ENCODE peak calls at places on chromosome 18, in seven cellular contexts. One of them, this sample, is unnamed.
A peak's percentile ranks its signal among the peaks of the same experiment; 100 is the strongest.

GRCh38 chr18:70490008-70490933 is 201.4 kb downstream of the SOCS6 start:
- DNase-seq in small intestine: peak; percentile 83
- DNase-seq in Panc1: peak; percentile 24
- DNase-seq in CD8-positive, alpha-beta T cell: peak; percentile 11
- DNase-seq in spleen: no peak
- DNase-seq in adrenal gland: peak; percentile 46
- DNase-seq in adipocyte: peak; percentile 81
- DNase-seq in this sample: no peak

GRCh38 chr18:67788315-67788714 is 271.8 kb upstream of the DSEL start:
- DNase-seq in small intestine: no peak
- DNase-seq in Panc1: no peak
- DNase-seq in CD8-positive, alpha-beta T cell: no peak
- DNase-seq in spleen: no peak
- DNase-seq in adrenal gland: no peak
- DNase-seq in adipocyte: no peak
- DNase-seq in this sample: no peak

GRCh38 chr18:11494093-11494492 is 115.3 kb upstream of the SLC35G4 start:
- DNase-seq in small intestine: no peak
- DNase-seq in Panc1: no peak
- DNase-seq in CD8-positive, alpha-beta T cell: no peak
- DNase-seq in spleen: no peak
- DNase-seq in adrenal gland: no peak
- DNase-seq in adipocyte: peak; percentile 46
- DNase-seq in this sample: no peak

GRCh38 chr18:63157293-63158011 is 162.1 kb downstream of the BCL2 start:
- DNase-seq in small intestine: peak; percentile 58
- DNase-seq in Panc1: no peak
- DNase-seq in CD8-positive, alpha-beta T cell: no peak
- DNase-seq in spleen: no peak
- DNase-seq in adrenal gland: no peak
- DNase-seq in adipocyte: no peak
- DNase-seq in this sample: no peak

GRCh38 chr18:62914868-62915267 is 199.5 kb downstream of the PHLPP1 start:
- DNase-seq in small intestine: no peak
- DNase-seq in Panc1: no peak
- DNase-seq in CD8-positive, alpha-beta T cell: no peak
- DNase-seq in spleen: no peak
- DNase-seq in adrenal gland: no peak
- DNase-seq in adipocyte: no peak
- DNase-seq in this sample: no peak

GRCh38 chr18:32040936-32041335 is 22.3 kb downstream of the RNF125 start:
- DNase-seq in small intestine: peak; percentile 57
- DNase-seq in Panc1: no peak
- DNase-seq in CD8-positive, alpha-beta T cell: peak; percentile 43
- DNase-seq in spleen: no peak
- DNase-seq in adrenal gland: no peak
- DNase-seq in adipocyte: no peak
- DNase-seq in this sample: peak; percentile 51

GRCh38 chr18:36153203-36153602 is 23.5 kb downstream of the ELP2 start:
- DNase-seq in small intestine: no peak
- DNase-seq in Panc1: no peak
- DNase-seq in CD8-positive, alpha-beta T cell: no peak
- DNase-seq in spleen: no peak
- DNase-seq in adrenal gland: no peak
- DNase-seq in adipocyte: peak; percentile 57
- DNase-seq in this sample: no peak

GRCh38 chr18:23135679-23136325 is 517 bp downstream of the CABLES1 start:
- DNase-seq in small intestine: peak; percentile 33
- DNase-seq in Panc1: no peak
- DNase-seq in CD8-positive, alpha-beta T cell: no peak
- DNase-seq in spleen: peak; percentile 86
- DNase-seq in adrenal gland: no peak
- DNase-seq in adipocyte: peak; percentile 69
- DNase-seq in this sample: no peak

GRCh38 chr18:40565805-40566509 is 1389.1 kb upstream of the PIK3C3 start:
- DNase-seq in small intestine: no peak
- DNase-seq in Panc1: no peak
- DNase-seq in CD8-positive, alpha-beta T cell: no peak
- DNase-seq in spleen: no peak
- DNase-seq in adrenal gland: no peak
- DNase-seq in adipocyte: no peak
- DNase-seq in this sample: no peak

GRCh38 chr18:70374154-70374553 is 85.3 kb downstream of the SOCS6 start:
- DNase-seq in small intestine: no peak
- DNase-seq in Panc1: no peak
- DNase-seq in CD8-positive, alpha-beta T cell: no peak
- DNase-seq in spleen: no peak
- DNase-seq in adrenal gland: no peak
- DNase-seq in adipocyte: no peak
- DNase-seq in this sample: no peak

GRCh38 chr18:51278045-51278649 is 80.7 kb upstream of the MEX3C start:
- DNase-seq in small intestine: peak; percentile 66
- DNase-seq in Panc1: peak; percentile 2
- DNase-seq in CD8-positive, alpha-beta T cell: no peak
- DNase-seq in spleen: no peak
- DNase-seq in adrenal gland: peak; percentile 55
- DNase-seq in adipocyte: no peak
- DNase-seq in this sample: no peak

GRCh38 chr18:34789768-34790344 is 79.8 kb downstream of the DTNA start:
- DNase-seq in small intestine: no peak
- DNase-seq in Panc1: no peak
- DNase-seq in CD8-positive, alpha-beta T cell: no peak
- DNase-seq in spleen: no peak
- DNase-seq in adrenal gland: no peak
- DNase-seq in adipocyte: no peak
- DNase-seq in this sample: no peak

GRCh38 chr18:23816740-23817139 is 127.5 kb downstream of the LAMA3 start:
- DNase-seq in small intestine: peak; percentile 42
- DNase-seq in Panc1: no peak
- DNase-seq in CD8-positive, alpha-beta T cell: no peak
- DNase-seq in spleen: no peak
- DNase-seq in adrenal gland: no peak
- DNase-seq in adipocyte: no peak
- DNase-seq in this sample: no peak

GRCh38 chr18:28494151-28494550 is 317.2 kb upstream of the CDH2 start:
- DNase-seq in small intestine: no peak
- DNase-seq in Panc1: no peak
- DNase-seq in CD8-positive, alpha-beta T cell: no peak
- DNase-seq in spleen: no peak
- DNase-seq in adrenal gland: no peak
- DNase-seq in adipocyte: peak; percentile 72
- DNase-seq in this sample: no peak

GRCh38 chr18:61606759-61607158 is 273.5 kb downstream of the CDH20 start:
- DNase-seq in small intestine: peak; percentile 54
- DNase-seq in Panc1: peak; percentile 48
- DNase-seq in CD8-positive, alpha-beta T cell: no peak
- DNase-seq in spleen: no peak
- DNase-seq in adrenal gland: peak; percentile 82
- DNase-seq in adipocyte: peak; percentile 72
- DNase-seq in this sample: no peak

GRCh38 chr18:23890589-23890988 is 124.0 kb upstream of the TTC39C start:
- DNase-seq in small intestine: no peak
- DNase-seq in Panc1: no peak
- DNase-seq in CD8-positive, alpha-beta T cell: no peak
- DNase-seq in spleen: no peak
- DNase-seq in adrenal gland: no peak
- DNase-seq in adipocyte: peak; percentile 43
- DNase-seq in this sample: no peak

GRCh38 chr18:50649821-50650220 is 89.9 kb downstream of the MAPK4 start:
- DNase-seq in small intestine: no peak
- DNase-seq in Panc1: no peak
- DNase-seq in CD8-positive, alpha-beta T cell: no peak
- DNase-seq in spleen: no peak
- DNase-seq in adrenal gland: peak; percentile 88
- DNase-seq in adipocyte: no peak
- DNase-seq in this sample: no peak

GRCh38 chr18:13608791-13609552 is 117.4 kb downstream of the FAM210A start:
- DNase-seq in small intestine: peak; percentile 38
- DNase-seq in Panc1: no peak
- DNase-seq in CD8-positive, alpha-beta T cell: no peak
- DNase-seq in spleen: peak; percentile 72
- DNase-seq in adrenal gland: no peak
- DNase-seq in adipocyte: no peak
- DNase-seq in this sample: peak; percentile 29

GRCh38 chr18:21191596-21192307 is 50.3 kb upstream of the GREB1L start:
- DNase-seq in small intestine: peak; percentile 48
- DNase-seq in Panc1: no peak
- DNase-seq in CD8-positive, alpha-beta T cell: no peak
- DNase-seq in spleen: no peak
- DNase-seq in adrenal gland: peak; percentile 69
- DNase-seq in adipocyte: peak; percentile 86
- DNase-seq in this sample: no peak

GRCh38 chr18:41858761-41859555 is 96.1 kb upstream of the PIK3C3 start:
- DNase-seq in small intestine: no peak
- DNase-seq in Panc1: no peak
- DNase-seq in CD8-positive, alpha-beta T cell: no peak
- DNase-seq in spleen: no peak
- DNase-seq in adrenal gland: no peak
- DNase-seq in adipocyte: peak; percentile 53
- DNase-seq in this sample: no peak

GRCh38 chr18:46416706-46417638 is 240.0 kb downstream of the LOXHD1 start:
- DNase-seq in small intestine: no peak
- DNase-seq in Panc1: no peak
- DNase-seq in CD8-positive, alpha-beta T cell: no peak
- DNase-seq in spleen: no peak
- DNase-seq in adrenal gland: no peak
- DNase-seq in adipocyte: no peak
- DNase-seq in this sample: no peak
- H3K4me1 ChIP-seq in small intestine: no peaks in the 10 kb centered on the region
- H3K4me1 ChIP-seq in Panc1: peaks cover under 1% of the 10 kb centered on the region
- H3K4me1 ChIP-seq in CD8-positive, alpha-beta T cell: no peaks in the 10 kb centered on the region
- H3K4me1 ChIP-seq in spleen: peaks cover 60% of the 10 kb centered on the region
- H3K4me1 ChIP-seq in adrenal gland: peaks cover 27% of the 10 kb centered on the region
- H3K4me1 ChIP-seq in adipocyte: peaks cover 22% of the 10 kb centered on the region
- H3K4me1 ChIP-seq in this sample: no peaks in the 10 kb centered on the region

GRCh38 chr18:8623549-8624106 is 14.4 kb downstream of the RAB12 start:
- DNase-seq in small intestine: peak; percentile 59
- DNase-seq in Panc1: no peak
- DNase-seq in CD8-positive, alpha-beta T cell: no peak
- DNase-seq in spleen: peak; percentile 79
- DNase-seq in adrenal gland: no peak
- DNase-seq in adipocyte: peak; percentile 20
- DNase-seq in this sample: no peak

GRCh38 chr18:8627107-8627472 is 17.9 kb downstream of the RAB12 start:
- DNase-seq in small intestine: no peak
- DNase-seq in Panc1: no peak
- DNase-seq in CD8-positive, alpha-beta T cell: no peak
- DNase-seq in spleen: no peak
- DNase-seq in adrenal gland: no peak
- DNase-seq in adipocyte: no peak
- DNase-seq in this sample: no peak

GRCh38 chr18:8626414-8627106 is 17.3 kb downstream of the RAB12 start:
- DNase-seq in small intestine: no peak
- DNase-seq in Panc1: no peak
- DNase-seq in CD8-positive, alpha-beta T cell: no peak
- DNase-seq in spleen: no peak
- DNase-seq in adrenal gland: no peak
- DNase-seq in adipocyte: no peak
- DNase-seq in this sample: no peak

GRCh38 chr18:8627540-8627939 is 18.3 kb downstream of the RAB12 start:
- DNase-seq in small intestine: no peak
- DNase-seq in Panc1: no peak
- DNase-seq in CD8-positive, alpha-beta T cell: no peak
- DNase-seq in spleen: no peak
- DNase-seq in adrenal gland: no peak
- DNase-seq in adipocyte: no peak
- DNase-seq in this sample: no peak

DNA sequence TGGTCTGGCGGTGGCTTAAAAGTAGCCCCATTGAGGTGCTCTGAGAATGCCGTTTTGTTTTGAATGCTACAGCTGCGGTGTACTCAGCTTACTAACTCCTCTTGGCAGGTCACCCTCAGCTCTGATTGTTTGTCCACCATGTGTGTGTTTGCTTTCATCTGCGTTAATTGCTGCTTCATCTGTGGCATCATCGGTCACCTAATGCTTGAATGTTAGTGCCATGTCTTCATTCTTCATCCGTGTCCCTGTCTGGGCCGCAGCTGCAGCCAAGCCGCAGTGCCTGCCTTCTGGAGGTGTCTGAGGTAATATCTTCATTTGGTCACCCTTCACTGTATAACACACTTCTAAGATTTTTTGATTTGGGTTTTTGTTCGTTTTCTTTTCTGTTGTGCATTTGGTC is 16.5 kb downstream of the RAB12 start:
- DNase-seq in small intestine: no peak
- DNase-seq in Panc1: no peak
- DNase-seq in CD8-positive, alpha-beta T cell: no peak
- DNase-seq in spleen: no peak
- DNase-seq in adrenal gland: no peak
- DNase-seq in adipocyte: no peak
- DNase-seq in this sample: no peak
- H3K36me3 ChIP-seq in small intestine: peaks cover 2% of the 10 kb centered on the region
- H3K36me3 ChIP-seq in Panc1: no peaks in the 10 kb centered on the region
- H3K36me3 ChIP-seq in CD8-positive, alpha-beta T cell: peaks cover 14% of the 10 kb centered on the region
- H3K36me3 ChIP-seq in spleen: peaks cover 37% of the 10 kb centered on the region
- H3K36me3 ChIP-seq in adrenal gland: no peaks in the 10 kb centered on the region
- H3K36me3 ChIP-seq in adipocyte: peaks cover 43% of the 10 kb centered on the region
- H3K36me3 ChIP-seq in this sample: peaks cover 25% of the 10 kb centered on the region

DNA sequence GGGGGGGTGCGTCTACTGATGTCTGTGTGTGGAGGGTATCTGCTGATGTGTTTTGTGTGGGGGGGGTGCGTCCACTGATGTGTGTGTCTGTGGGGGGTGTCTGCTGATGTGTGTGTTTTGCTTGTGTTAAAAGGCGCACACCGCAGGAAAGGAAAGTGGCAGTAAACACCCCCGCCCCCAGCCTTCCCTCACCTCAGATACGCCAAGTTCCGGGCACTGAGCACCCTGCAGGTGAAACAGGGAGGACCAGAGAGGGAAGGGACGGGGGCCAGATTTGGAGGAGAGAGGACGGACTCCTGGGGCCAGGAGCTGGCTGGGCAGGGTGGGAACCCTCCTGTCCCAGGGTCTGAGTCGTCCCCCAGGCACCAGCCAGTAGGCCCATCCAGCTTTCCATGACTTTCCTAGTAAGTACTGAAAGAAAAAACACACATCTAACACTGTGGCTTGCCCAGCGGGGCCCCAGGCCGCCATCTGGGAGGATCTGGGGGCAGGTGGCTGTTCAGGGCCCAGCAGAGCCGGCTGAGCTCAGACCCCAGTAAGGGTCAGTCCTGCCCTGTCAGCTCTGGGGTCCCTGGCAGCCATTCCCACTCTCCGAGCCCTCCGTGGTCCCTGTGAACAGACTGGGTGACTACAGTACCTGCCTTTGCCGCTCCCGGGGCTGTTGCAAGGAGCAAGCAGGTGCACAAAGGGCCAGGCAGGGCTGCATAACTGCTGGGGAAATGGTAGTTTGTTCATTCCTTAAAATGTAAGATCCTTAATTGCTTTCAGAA is 126.9 kb downstream of the NFATC1 start:
- DNase-seq in small intestine: peak; percentile 23
- DNase-seq in Panc1: no peak
- DNase-seq in CD8-positive, alpha-beta T cell: peak; percentile 38
- DNase-seq in spleen: peak; percentile 84
- DNase-seq in adrenal gland: peak; percentile 14
- DNase-seq in adipocyte: no peak
- DNase-seq in this sample: peak; percentile 34
- H3K4me1 ChIP-seq in small intestine: no peaks in the 10 kb centered on the region
- H3K4me1 ChIP-seq in Panc1: no peaks in the 10 kb centered on the region
- H3K4me1 ChIP-seq in CD8-positive, alpha-beta T cell: peaks cover 74% of the 10 kb centered on the region
- H3K4me1 ChIP-seq in spleen: peaks cover 76% of the 10 kb centered on the region
- H3K4me1 ChIP-seq in adrenal gland: no peaks in the 10 kb centered on the region
- H3K4me1 ChIP-seq in adipocyte: no peaks in the 10 kb centered on the region
- H3K4me1 ChIP-seq in this sample: peaks cover 56% of the 10 kb centered on the region

GRCh38 chr18:8780227-8780626 is 74.9 kb downstream of the MTCL1 start:
- DNase-seq in small intestine: no peak
- DNase-seq in Panc1: no peak
- DNase-seq in CD8-positive, alpha-beta T cell: no peak
- DNase-seq in spleen: no peak
- DNase-seq in adrenal gland: no peak
- DNase-seq in adipocyte: no peak
- DNase-seq in this sample: no peak
- H3K36me3 ChIP-seq in small intestine: no peaks in the 10 kb centered on the region
- H3K36me3 ChIP-seq in Panc1: peaks cover 2% of the 10 kb centered on the region
- H3K36me3 ChIP-seq in CD8-positive, alpha-beta T cell: no peaks in the 10 kb centered on the region
- H3K36me3 ChIP-seq in spleen: no peaks in the 10 kb centered on the region
- H3K36me3 ChIP-seq in adrenal gland: no peaks in the 10 kb centered on the region
- H3K36me3 ChIP-seq in adipocyte: peaks cover 17% of the 10 kb centered on the region
- H3K36me3 ChIP-seq in this sample: no peaks in the 10 kb centered on the region